ENCODE peak calls at places on chromosomes 3 and 15, in nine cellular contexts. J is pons, X is tibial artery, U is Panc1, O is Calu3, K is hypothalamus, D is activated gamma-delta T cell treated with Interleukin-2 at 50 U/mL for 16 hours, M is GM13976, R is GM12864. I is an unnamed sample.

GRCh38 chr3:175746308-175746707 is 887.2 kb downstream of the NAALADL2 start:
- DNase-seq in J (no peak), X (no peak), U (no peak), O (no peak), K (no peak), D (no peak), M (no peak), R (no peak), I (no peak)

GRCh38 chr3:193702967-193703366 is 110.0 kb downstream of the OPA1 start:
- DNase-seq in J (no peak), X (no peak), U (no peak), O (no peak), K (no peak), D (no peak), M (no peak), R (no peak), I (no peak)

GRCh38 chr3:188830955-188831354 is 340.8 kb upstream of the TPRG1 start:
- DNase-seq in J (no peak), X (no peak), U (no peak), O (peak), K (no peak), D (no peak), M (no peak), R (no peak), I (no peak)

GRCh38 chr3:188286087-188286513 is 132.1 kb downstream of the LPP start:
- DNase-seq in J (no peak), X (peak), U (peak), O (no peak), K (no peak), D (no peak), M (no peak), R (no peak), I (peak)

GRCh38 chr15:75431682-75432081 is 19.8 kb downstream of the SIN3A start:
- DNase-seq in J (no peak), X (no peak), U (no peak), O (no peak), K (no peak), D (no peak), M (no peak), R (no peak), I (no peak)

GRCh38 chr3:196502775-196503181 is 790 bp downstream of the RNF168 start:
- DNase-seq in J (peak), X (peak), U (peak), O (peak), K (peak), D (peak), M (peak), R (peak), I (peak)

GRCh38 chr15:95698971-95699370 is 631.5 kb upstream of the NR2F2 start:
- DNase-seq in J (no peak), X (no peak), U (no peak), O (no peak), K (no peak), D (no peak), M (no peak), R (no peak), I (no peak)

GRCh38 chr3:18295171-18295920 is 129.8 kb downstream of the SATB1 start:
- DNase-seq in J (no peak), X (no peak), U (peak), O (peak), K (no peak), D (no peak), M (peak), R (peak), I (peak)

GRCh38 chr3:52221563-52222318 is 3.7 kb downstream of the TLR9 start:
- DNase-seq in J (no peak), X (no peak), U (no peak), O (no peak), K (no peak), D (peak), M (no peak), R (no peak), I (no peak)

GRCh38 chr3:104832530-104832929 is 534.2 kb upstream of the ALCAM start:
- DNase-seq in J (no peak), X (no peak), U (no peak), O (no peak), K (no peak), D (no peak), M (no peak), R (no peak), I (no peak)

GRCh38 chr15:69133862-69134519 is 26.4 kb upstream of the GLCE start:
- DNase-seq in J (no peak), X (no peak), U (no peak), O (no peak), K (no peak), D (no peak), M (no peak), R (no peak), I (no peak)

GRCh38 chr3:115580566-115580965 is 42.7 kb upstream of the GAP43 start:
- DNase-seq in J (no peak), X (no peak), U (no peak), O (no peak), K (no peak), D (no peak), M (no peak), R (no peak), I (no peak)

GRCh38 chr15:63611217-63611616 is 14.0 kb downstream of the FBXL22 start:
- DNase-seq in J (peak), X (no peak), U (no peak), O (no peak), K (peak), D (no peak), M (no peak), R (no peak), I (no peak)

GRCh38 chr3:152331018-152331541 is 62.4 kb downstream of the MBNL1 start:
- DNase-seq in J (no peak), X (no peak), U (peak), O (peak), K (no peak), D (no peak), M (no peak), R (no peak), I (peak)

GRCh38 chr3:42680256-42680655 is 5.1 kb upstream of the KLHL40 start:
- DNase-seq in J (no peak), X (peak), U (no peak), O (no peak), K (no peak), D (no peak), M (no peak), R (no peak), I (no peak)

GRCh38 chr3:131328739-131329138 is 52.8 kb upstream of the NUDT16 start:
- DNase-seq in J (peak), X (no peak), U (no peak), O (no peak), K (no peak), D (no peak), M (no peak), R (no peak), I (no peak)

GRCh38 chr3:194313642-194314430 is 37.3 kb downstream of the CPN2 start:
- DNase-seq in J (no peak), X (peak), U (no peak), O (no peak), K (no peak), D (no peak), M (no peak), R (no peak), I (no peak)

GRCh38 chr3:139541156-139541897 is 1.8 kb upstream of the RBP1 start:
- DNase-seq in J (peak), X (no peak), U (no peak), O (no peak), K (peak), D (no peak), M (no peak), R (no peak), I (no peak)

GRCh38 chr15:40010681-40011080 is 28.3 kb downstream of the SRP14 start:
- DNase-seq in J (no peak), X (no peak), U (no peak), O (no peak), K (no peak), D (no peak), M (no peak), R (no peak), I (no peak)

GRCh38 chr3:14452676-14453367 is 50.4 kb downstream of the SLC6A6 start:
- DNase-seq in J (peak), X (peak), U (no peak), O (peak), K (peak), D (no peak), M (no peak), R (no peak), I (no peak)